ENCODE peak calls at places on chromosomes 12 and 14, in four cellular contexts. B, X, U and T are unnamed samples. For H3K4me1, the result is how much of the 10 kb centered on the place peaks cover.

GRCh38 chr12:49279706-49280159 is 14.9 kb downstream of the TUBA1C start:
- DNase-seq in B (no peak), X (peak), U (peak), T (peak)

GRCh38 chr12:1439201-1439600 is 155.2 kb downstream of the FBXL14 start:
- DNase-seq in B (no peak), X (no peak), U (no peak), T (no peak)

GRCh38 chr12:33734871-33735270 is 287.4 kb upstream of the ALG10 start:
- DNase-seq in B (no peak), X (no peak), U (no peak), T (no peak)

GRCh38 chr14:42079911-42080310 is 473.2 kb downstream of the LRFN5 start:
- DNase-seq in B (no peak), X (no peak), U (no peak), T (no peak)

GRCh38 chr14:25055005-25055404 is 5.1 kb upstream of the STXBP6 start:
- DNase-seq in B (no peak), X (no peak), U (no peak), T (no peak)

GRCh38 chr14:36818794-36819384 is 157.2 kb downstream of the PAX9 start:
- DNase-seq in B (peak), X (peak), U (peak), T (peak)

GRCh38 chr12:131711551-131712205 is 788 bp downstream of the SFSWAP start:
- DNase-seq in B (no peak), X (no peak), U (peak), T (no peak)

GRCh38 chr14:96176811-96177211 is 27.8 kb upstream of the BDKRB2 start:
- DNase-seq in B (no peak), X (peak), U (no peak), T (no peak)

GRCh38 chr14:93543766-93544165 is 113.0 kb downstream of the UNC79 start:
- DNase-seq in B (peak), X (peak), U (peak), T (no peak)

GRCh38 chr12:110345176-110345651 is 58.3 kb downstream of the ANAPC7 start:
- DNase-seq in B (no peak), X (no peak), U (no peak), T (no peak)

GRCh38 chr12:5665615-5666014 is 233.7 kb downstream of the NTF3 start:
- DNase-seq in B (no peak), X (peak), U (no peak), T (no peak)

GRCh38 chr12:132393245-132393795 is 63.9 kb upstream of the GALNT9 start:
- DNase-seq in B (peak), X (no peak), U (no peak), T (no peak)

GRCh38 chr12:110262442-110263388 is 18.3 kb upstream of the ATP2A2 start:
- DNase-seq in B (peak), X (no peak), U (no peak), T (no peak)

GRCh38 chr14:30214456-30215090 is 286.9 kb upstream of the PRKD1 start:
- DNase-seq in B (peak), X (peak), U (peak), T (peak)

GRCh38 chr14:25041484-25041883 is 8.5 kb downstream of the STXBP6 start:
- DNase-seq in B (no peak), X (peak), U (no peak), T (no peak)

GRCh38 chr12:92324849-92325500 is 179.3 kb upstream of the BTG1 start:
- DNase-seq in B (no peak), X (no peak), U (no peak), T (peak)

GRCh38 chr12:67263416-67263960 is 5.7 kb upstream of the CAND1 start:
- DNase-seq in B (no peak), X (no peak), U (no peak), T (no peak)

GRCh38 chr14:60002819-60003492 is 83.0 kb downstream of the LRRC9 start:
- DNase-seq in B (no peak), X (no peak), U (no peak), T (no peak)

GRCh38 chr12:129028824-129029223 is 175.5 kb downstream of the GLT1D1 start:
- DNase-seq in B (no peak), X (no peak), U (no peak), T (no peak)

GRCh38 chr12:98355322-98355721 is 160.1 kb upstream of the TMPO start:
- DNase-seq in B (no peak), X (peak), U (no peak), T (peak)

GRCh38 chr12:52266514-52266913 is 7.9 kb upstream of the KRT86 start:
- DNase-seq in B (no peak), X (no peak), U (no peak), T (no peak)

GRCh38 chr12:124938606-124939427 is 24.4 kb upstream of the UBC start:
- DNase-seq in B (peak), X (peak), U (peak), T (peak)

GRCh38 chr12:79978692-79979091 is 43.8 kb upstream of the PPP1R12A start:
- DNase-seq in B (no peak), X (no peak), U (no peak), T (no peak)

GRCh38 chr12:123900898-123901376 is 71.7 kb downstream of the CCDC92 start:
- DNase-seq in B (no peak), X (peak), U (peak), T (peak)

GRCh38 chr12:89873745-89874144 is 165.1 kb upstream of the ATP2B1 start:
- DNase-seq in B (no peak), X (peak), U (no peak), T (no peak)

GRCh38 chr14:20578325-20578724 is 9.5 kb downstream of the RNASE11 start:
- DNase-seq in B (no peak), X (no peak), U (peak), T (peak)

GRCh38 chr14:101810897-101811620 is 49.5 kb downstream of the PPP2R5C start:
- DNase-seq in B (no peak), X (peak), U (no peak), T (no peak)

GRCh38 chr14:87332001-87332400 is 661.0 kb downstream of the GALC start:
- DNase-seq in B (no peak), X (peak), U (no peak), T (no peak)

GRCh38 chr12:38158428-38159091 is 158.0 kb upstream of the ALG10B start:
- DNase-seq in B (no peak), X (no peak), U (no peak), T (no peak)

GRCh38 chr14:103128631-103129300 is 5.5 kb downstream of the TNFAIP2 start:
- DNase-seq in B (no peak), X (no peak), U (no peak), T (no peak)

GRCh38 chr12:53268009-53268636 is at the start of gene ESPL1:
- DNase-seq in B (peak), X (peak), U (peak), T (peak)

GRCh38 chr12:15931590-15932053 is 20.5 kb downstream of the DERA start:
- DNase-seq in B (no peak), X (no peak), U (no peak), T (peak)

GRCh38 chr14:90733139-90733808 is 83.0 kb downstream of the TTC7B start:
- DNase-seq in B (no peak), X (no peak), U (no peak), T (no peak)

GRCh38 chr14:30193791-30194407 is 266.3 kb upstream of the PRKD1 start:
- DNase-seq in B (no peak), X (peak), U (no peak), T (no peak)

GRCh38 chr14:95163132-95163531 is 5.8 kb upstream of the DICER1 start:
- DNase-seq in B (no peak), X (no peak), U (no peak), T (no peak)
- H3K9ac ChIP-seq in B (no peak), X (no peak), U (no peak), T (no peak)

DNA sequence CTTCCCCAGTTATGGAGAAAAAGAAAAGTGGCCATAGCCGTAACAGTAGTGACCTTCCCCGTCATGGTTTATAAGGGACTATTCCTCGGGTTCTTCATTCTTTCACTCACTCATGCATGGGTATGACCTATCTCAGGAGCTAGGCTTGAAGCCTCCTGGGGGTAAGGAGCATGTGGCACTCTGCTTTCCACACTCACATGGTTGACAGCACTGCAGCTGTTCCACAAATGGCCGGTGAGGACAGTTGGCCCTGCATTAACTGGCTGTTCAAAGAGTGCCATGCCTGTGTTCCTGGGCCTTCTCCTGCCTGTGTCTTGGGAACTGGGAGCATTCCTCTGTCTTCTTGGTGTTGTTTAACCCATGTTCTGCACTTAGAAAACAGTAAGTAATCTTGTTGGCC is 66.2 kb upstream of the PNMA1 start:
- DNase-seq in B (no peak), X (no peak), U (no peak), T (no peak)
- H3K4me1 ChIP-seq in B (under half), X (under half), U (under half), T (under half)

GRCh38 chr12:13173012-13173441 is 23.5 kb upstream of the EMP1 start:
- DNase-seq in B (no peak), X (peak), U (no peak), T (no peak)
- H3K9ac ChIP-seq in B (no peak), X (no peak), U (no peak), T (peak)

GRCh38 chr14:68404652-68405183 is 388.1 kb downstream of the ZFP36L1 start:
- DNase-seq in B (no peak), X (peak), U (no peak), T (no peak)

GRCh38 chr14:68405959-68406358 is 386.9 kb downstream of the ZFP36L1 start:
- DNase-seq in B (no peak), X (peak), U (no peak), T (no peak)

GRCh38 chr14:68402525-68403101 is 390.3 kb downstream of the ZFP36L1 start:
- DNase-seq in B (no peak), X (no peak), U (no peak), T (no peak)

GRCh38 chr14:68403191-68403781 is 389.6 kb downstream of the ZFP36L1 start:
- DNase-seq in B (no peak), X (peak), U (no peak), T (no peak)

DNA sequence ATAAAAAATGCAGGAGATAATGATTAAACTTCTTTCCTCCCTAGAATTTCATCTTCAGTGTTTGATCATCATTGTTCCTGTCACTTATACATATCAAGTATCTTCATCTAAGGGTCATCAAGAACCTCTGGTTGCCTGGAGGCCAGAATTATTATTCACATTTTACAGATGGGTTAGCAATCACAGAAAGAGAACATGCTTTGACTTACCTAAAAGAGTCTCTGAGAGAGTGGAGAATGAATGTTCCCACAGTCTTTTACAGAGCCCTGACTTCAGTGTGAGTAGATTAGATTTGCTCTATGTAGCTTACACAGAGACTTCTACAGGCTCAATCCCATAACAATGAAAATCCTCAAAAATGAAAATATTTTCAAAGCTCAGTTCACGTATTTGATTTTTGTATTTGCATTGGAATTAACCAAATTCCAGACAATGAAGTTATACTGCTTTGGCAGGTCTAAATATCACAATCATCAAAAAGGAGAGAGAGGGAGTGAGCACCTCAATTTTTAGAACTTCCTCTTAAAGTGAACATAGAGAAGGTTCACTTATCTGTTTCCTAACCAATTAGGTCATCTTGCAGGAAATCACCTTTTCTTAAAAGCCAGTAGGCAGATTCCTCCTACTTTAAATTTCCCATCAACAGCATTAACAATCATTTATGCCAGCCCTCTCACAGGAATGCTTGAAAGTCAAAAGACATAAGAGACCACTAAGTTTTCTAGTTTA is 388.9 kb downstream of the ZFP36L1 start:
- DNase-seq in B (no peak), X (no peak), U (no peak), T (no peak)
- H3K4me1 ChIP-seq in B (under half), X (under half), U (under half), T (under half)

DNA sequence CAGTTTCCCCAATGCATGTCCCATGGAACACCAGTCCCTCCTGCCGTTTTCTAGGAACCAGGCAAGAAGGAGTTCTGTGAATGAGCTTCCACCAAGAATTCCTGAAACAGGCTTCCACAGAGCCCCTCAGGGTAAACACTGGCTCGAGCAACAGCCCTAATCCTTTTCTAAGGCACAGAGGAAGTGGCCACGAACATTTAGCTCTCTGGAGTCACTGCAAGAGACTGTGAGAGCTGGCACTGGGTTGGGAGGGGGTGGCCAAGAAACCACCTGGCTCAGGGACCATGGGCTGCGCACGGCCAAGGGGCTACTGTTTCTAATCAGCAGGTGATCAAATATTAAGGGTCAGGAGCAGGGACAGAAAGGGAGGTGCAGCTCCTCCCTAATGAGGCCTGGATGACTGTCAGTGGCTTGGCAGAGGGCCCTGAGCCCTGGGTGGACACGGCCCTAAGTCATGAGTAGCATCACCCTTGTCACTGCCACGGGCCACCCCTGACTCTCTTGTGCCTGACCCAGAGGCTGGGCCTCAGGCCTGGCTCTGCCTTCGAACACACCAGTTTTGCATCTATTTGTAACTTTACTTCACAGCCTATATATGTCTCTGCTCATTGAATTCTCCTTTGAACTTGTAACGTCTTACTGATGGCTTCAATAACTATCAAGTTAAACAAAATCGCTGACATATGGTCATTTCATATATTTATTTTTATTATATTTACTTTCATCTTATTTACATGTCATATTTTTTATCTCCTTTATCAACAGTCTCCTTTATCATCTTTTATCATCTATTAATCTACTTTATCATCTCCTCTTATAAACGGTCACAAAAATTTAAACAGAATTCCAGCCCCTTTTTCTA is 154.0 kb downstream of the DICER1 start:
- DNase-seq in B (no peak), X (no peak), U (no peak), T (no peak)
- H3K9ac ChIP-seq in B (no peak), X (no peak), U (no peak), T (no peak)

DNA sequence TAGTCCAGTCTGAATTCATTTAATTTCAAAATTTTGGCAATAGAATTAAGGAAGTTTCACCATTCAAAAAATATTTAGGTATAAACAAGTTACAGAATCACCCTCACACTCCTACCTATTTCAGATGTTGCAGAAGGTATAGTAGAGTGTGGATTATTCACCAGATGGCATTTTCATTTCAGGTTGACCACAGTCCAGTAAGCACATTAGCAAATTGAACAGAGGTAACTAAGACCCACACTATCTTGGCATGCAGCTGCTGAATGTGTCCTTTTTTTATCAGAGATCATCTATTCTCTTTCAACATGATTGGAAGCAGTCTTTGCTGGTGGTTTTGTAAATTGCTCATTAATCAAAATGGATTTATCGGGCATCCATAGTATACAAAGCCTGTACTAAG is 151.8 kb upstream of the GARIN6 start:
- DNase-seq in B (no peak), X (no peak), U (no peak), T (no peak)
- H3K4me1 ChIP-seq in B (under half), X (under half), U (under half), T (under half)

GRCh38 chr12:8699714-8700113 is 1.9 kb downstream of the RIMKLB start:
- DNase-seq in B (peak), X (no peak), U (peak), T (peak)
- H3K9ac ChIP-seq in B (peak), X (no peak), U (no peak), T (peak)

GRCh38 chr12:8912910-8913309 is 1.4 kb upstream of the PHC1 start:
- DNase-seq in B (peak), X (no peak), U (peak), T (peak)
- H3K4me1 ChIP-seq in B (under half), X (under half), U (under half), T (under half)